ENCODE peak calls at places on chromosomes 5 and 9, in four cellular contexts. J is adrenal gland, C is sigmoid colon, P is brain microvascular endothelial cell. W is an unnamed sample.

GRCh38 chr5:159242153-159242552 is 20.9 kb upstream of the UBLCP1 start:
- DNase-seq in J (no peak), P (no peak), C (no peak), W (no peak)

GRCh38 chr5:60722416-60722815 is 22.4 kb upstream of the DEPDC1B start:
- DNase-seq in C (no peak), J (no peak), P (no peak), W (no peak)

GRCh38 chr9:34176089-34176488 is 2.8 kb upstream of the UBAP1 start:
- DNase-seq in P (no peak), C (no peak), J (no peak), W (no peak)

GRCh38 chr5:95808686-95809413 is 13.7 kb downstream of the GLRX start:
- DNase-seq in P (peak; percentile 74), C (peak; percentile 95), J (peak; percentile 63), W (no peak)

GRCh38 chr9:89668216-89668867 is 63.5 kb downstream of the GADD45G start:
- DNase-seq in J (no peak), C (no peak), P (no peak), W (no peak)

GRCh38 chr5:14223372-14223771 is 80.2 kb downstream of the TRIO start:
- DNase-seq in J (no peak), P (no peak), C (no peak), W (no peak)

GRCh38 chr5:31581498-31582099 is 49.5 kb downstream of the C5orf22 start:
- DNase-seq in P (no peak), C (no peak), J (no peak), W (no peak)

GRCh38 chr5:178818094-178818493 is 41.7 kb upstream of the ZNF354B start:
- DNase-seq in C (no peak), P (no peak), J (no peak), W (no peak)

GRCh38 chr5:133245191-133246052 is 193.6 kb downstream of the HSPA4 start:
- DNase-seq in C (no peak), P (peak; percentile 89), J (peak; percentile 31), W (no peak)

GRCh38 chr9:4262735-4263141 is 37.1 kb downstream of the GLIS3 start:
- DNase-seq in P (peak; percentile 65), J (no peak), C (no peak), W (peak; percentile 18)

GRCh38 chr5:59600998-59601397 is 292.5 kb downstream of the PDE4D start:
- DNase-seq in P (no peak), C (no peak), J (no peak), W (no peak)

GRCh38 chr9:138122201-138122600 is 244.6 kb downstream of the CACNA1B start:
- DNase-seq in P (no peak), J (no peak), C (no peak), W (no peak)

GRCh38 chr5:180830253-180831138 is 27.9 kb upstream of the MGAT1 start:
- DNase-seq in P (no peak), C (peak; percentile 90), J (peak; percentile 80), W (peak; percentile 62)

GRCh38 chr5:40587284-40587882 is 92.3 kb upstream of the PTGER4 start:
- DNase-seq in C (no peak), J (no peak), P (no peak), W (no peak)

GRCh38 chr9:110125207-110125751 is 82.7 kb downstream of the C9orf152 start:
- DNase-seq in J (peak; percentile 88), P (peak; percentile 94), C (peak; percentile 97), W (peak; percentile 97)

GRCh38 chr5:79488775-79489174 is 25.2 kb downstream of the HOMER1 start:
- DNase-seq in J (no peak), C (no peak), P (no peak), W (no peak)

GRCh38 chr9:133784731-133785561 is 46.8 kb upstream of the SARDH start:
- DNase-seq in C (no peak), J (no peak), P (no peak), W (no peak)

GRCh38 chr9:125904155-125904841 is 157.1 kb downstream of the PBX3 start:
- DNase-seq in J (no peak), P (no peak), C (no peak), W (no peak)

GRCh38 chr9:115103746-115104477 is 14.0 kb downstream of the TNC start:
- DNase-seq in J (no peak), C (no peak), P (no peak), W (no peak)

GRCh38 chr5:143340891-143341685 is 62.4 kb downstream of the NR3C1 start:
- DNase-seq in J (no peak), P (no peak), C (no peak), W (no peak)

GRCh38 chr5:10775646-10776045 is 14.6 kb upstream of the DAP start:
- DNase-seq in J (no peak), C (no peak), P (no peak), W (no peak)

GRCh38 chr9:134217431-134218210 is 53.3 kb upstream of the RNU6ATAC start:
- DNase-seq in C (peak; percentile 46), P (no peak), J (no peak), W (peak; percentile 67)

GRCh38 chr5:126007841-126008240 is 415.4 kb upstream of the GRAMD2B start:
- DNase-seq in J (no peak), P (peak; percentile 28), C (no peak), W (no peak)

GRCh38 chr5:2110137-2110933 is 227.6 kb upstream of the IRX4 start:
- DNase-seq in C (no peak), P (no peak), J (no peak), W (no peak)

GRCh38 chr5:180215738-180216630 is 7.0 kb upstream of the RASGEF1C start:
- DNase-seq in P (no peak), C (no peak), J (no peak), W (no peak)

GRCh38 chr9:130984476-130984875 is 24.5 kb upstream of the LAMC3 start:
- DNase-seq in J (no peak), C (no peak), P (no peak), W (no peak)

GRCh38 chr9:101140728-101141127 is 112.2 kb downstream of the PLPPR1 start:
- DNase-seq in C (no peak), P (no peak), J (no peak), W (no peak)

GRCh38 chr5:103262422-103262871 is 3.9 kb downstream of the MACIR start:
- DNase-seq in J (no peak), P (peak; percentile 35), C (no peak), W (no peak)

GRCh38 chr5:104361932-104362331 is 799.3 kb upstream of the NUDT12 start:
- DNase-seq in C (no peak), P (no peak), J (no peak), W (no peak)

GRCh38 chr5:147673276-147673675 is 109.3 kb downstream of the JAKMIP2 start:
- DNase-seq in C (no peak), J (no peak), P (no peak), W (no peak)

GRCh38 chr5:14700478-14701436 is 36.2 kb downstream of the OTULIN start:
- DNase-seq in P (no peak), J (no peak), C (no peak), W (no peak)

GRCh38 chr9:124268248-124268647 is 10.5 kb downstream of the NEK6 start:
- DNase-seq in C (no peak), J (no peak), P (no peak), W (no peak)

GRCh38 chr9:91186311-91187101 is 175.2 kb downstream of the AUH start:
- DNase-seq in J (no peak), C (no peak), P (no peak), W (no peak)

GRCh38 chr5:109186759-109187158 is 223.0 kb downstream of the PJA2 start:
- DNase-seq in C (no peak), J (no peak), P (no peak), W (no peak)

GRCh38 chr9:91960367-91960766 is 10.3 kb upstream of the ROR2 start:
- DNase-seq in P (no peak), J (no peak), C (no peak), W (no peak)

GRCh38 chr9:73050062-73050814 is 97.4 kb upstream of the ALDH1A1 start:
- DNase-seq in J (no peak), C (no peak), P (no peak), W (no peak)

GRCh38 chr5:68499952-68500351 is 284.4 kb downstream of the PIK3R1 start:
- DNase-seq in C (no peak), P (no peak), J (no peak), W (no peak)

W was measured in Caco-2.